ENCODE peak calls at places on chromosomes 2 and 18, in seven cellular contexts. One of them, this sample, is unnamed.

GRCh38 chr2:217459675-217460405 is 543.0 kb downstream of the TNS1 start:
- DNase-seq in NCI-H345: no peak
- DNase-seq in central memory CD4-positive, alpha-beta T cell: no peak
- DNase-seq in globus pallidus: no peak
- DNase-seq in prostate gland: no peak
- DNase-seq in stimulated activated CD8-positive, alpha-beta memory T cell treated with anti-CD3 and anti-CD28 coated beads, Interleukin-15, amount 100 ng/mL, for 24 hours: no peak
- DNase-seq in C1 segment of cervical spinal cord: no peak
- DNase-seq in this sample: no peak

GRCh38 chr2:153478289-153479261 is at the start of gene RPRM:
- DNase-seq in NCI-H345: peak; percentile 91
- DNase-seq in central memory CD4-positive, alpha-beta T cell: peak; percentile 28
- DNase-seq in globus pallidus: peak; percentile 68
- DNase-seq in prostate gland: peak; percentile 51
- DNase-seq in stimulated activated CD8-positive, alpha-beta memory T cell treated with anti-CD3 and anti-CD28 coated beads, Interleukin-15, amount 100 ng/mL, for 24 hours: peak; percentile 26
- DNase-seq in C1 segment of cervical spinal cord: peak; percentile 34
- DNase-seq in this sample: peak; percentile 71

GRCh38 chr2:124804014-124804940 is 779.2 kb downstream of the CNTNAP5 start:
- DNase-seq in NCI-H345: peak; percentile 9
- DNase-seq in central memory CD4-positive, alpha-beta T cell: no peak
- DNase-seq in globus pallidus: peak; percentile 54
- DNase-seq in prostate gland: no peak
- DNase-seq in stimulated activated CD8-positive, alpha-beta memory T cell treated with anti-CD3 and anti-CD28 coated beads, Interleukin-15, amount 100 ng/mL, for 24 hours: no peak
- DNase-seq in C1 segment of cervical spinal cord: no peak
- DNase-seq in this sample: no peak

GRCh38 chr2:222878877-222879601 is 18.2 kb downstream of the ACSL3 start:
- DNase-seq in NCI-H345: no peak
- DNase-seq in central memory CD4-positive, alpha-beta T cell: no peak
- DNase-seq in globus pallidus: no peak
- DNase-seq in prostate gland: no peak
- DNase-seq in stimulated activated CD8-positive, alpha-beta memory T cell treated with anti-CD3 and anti-CD28 coated beads, Interleukin-15, amount 100 ng/mL, for 24 hours: no peak
- DNase-seq in C1 segment of cervical spinal cord: no peak
- DNase-seq in this sample: no peak

GRCh38 chr18:25058520-25058919 is 293.4 kb downstream of the ZNF521 start:
- DNase-seq in NCI-H345: no peak
- DNase-seq in central memory CD4-positive, alpha-beta T cell: no peak
- DNase-seq in globus pallidus: peak; percentile 71
- DNase-seq in prostate gland: no peak
- DNase-seq in stimulated activated CD8-positive, alpha-beta memory T cell treated with anti-CD3 and anti-CD28 coated beads, Interleukin-15, amount 100 ng/mL, for 24 hours: no peak
- DNase-seq in C1 segment of cervical spinal cord: peak; percentile 37
- DNase-seq in this sample: no peak

GRCh38 chr2:135586148-135586547 is 54.9 kb downstream of the R3HDM1 start:
- DNase-seq in NCI-H345: peak; percentile 32
- DNase-seq in central memory CD4-positive, alpha-beta T cell: no peak
- DNase-seq in globus pallidus: no peak
- DNase-seq in prostate gland: no peak
- DNase-seq in stimulated activated CD8-positive, alpha-beta memory T cell treated with anti-CD3 and anti-CD28 coated beads, Interleukin-15, amount 100 ng/mL, for 24 hours: no peak
- DNase-seq in C1 segment of cervical spinal cord: no peak
- DNase-seq in this sample: no peak

GRCh38 chr18:3511980-3512379 is 62.0 kb downstream of the TGIF1 start:
- DNase-seq in NCI-H345: no peak
- DNase-seq in central memory CD4-positive, alpha-beta T cell: no peak
- DNase-seq in globus pallidus: no peak
- DNase-seq in prostate gland: no peak
- DNase-seq in stimulated activated CD8-positive, alpha-beta memory T cell treated with anti-CD3 and anti-CD28 coated beads, Interleukin-15, amount 100 ng/mL, for 24 hours: no peak
- DNase-seq in C1 segment of cervical spinal cord: no peak
- DNase-seq in this sample: no peak

GRCh38 chr2:165239230-165239629 is at the start of gene SCN2A:
- DNase-seq in NCI-H345: peak; percentile 80
- DNase-seq in central memory CD4-positive, alpha-beta T cell: no peak
- DNase-seq in globus pallidus: peak; percentile 57
- DNase-seq in prostate gland: no peak
- DNase-seq in stimulated activated CD8-positive, alpha-beta memory T cell treated with anti-CD3 and anti-CD28 coated beads, Interleukin-15, amount 100 ng/mL, for 24 hours: no peak
- DNase-seq in C1 segment of cervical spinal cord: no peak
- DNase-seq in this sample: no peak

GRCh38 chr2:99572380-99572779 is 82.6 kb upstream of the REV1 start:
- DNase-seq in NCI-H345: peak; percentile 75
- DNase-seq in central memory CD4-positive, alpha-beta T cell: no peak
- DNase-seq in globus pallidus: peak; percentile 31
- DNase-seq in prostate gland: peak; percentile 19
- DNase-seq in stimulated activated CD8-positive, alpha-beta memory T cell treated with anti-CD3 and anti-CD28 coated beads, Interleukin-15, amount 100 ng/mL, for 24 hours: no peak
- DNase-seq in C1 segment of cervical spinal cord: peak; percentile 39
- DNase-seq in this sample: no peak

This sample was measured in lung.